ENCODE peak calls at places on chromosome 6, in six cellular contexts. P is suprapubic skin, Q is HepG2, V is HL-60, H is sigmoid colon, Z is HCT116. R is an unnamed sample.

GRCh38 chr6:78231002-78231401 is 578.2 kb downstream of the MEI4 start:
- DNase-seq in P (no peak), Q (no peak), V (no peak), H (no peak), Z (no peak), R (no peak)

GRCh38 chr6:159935065-159935464 is 33.8 kb upstream of the IGF2R start:
- DNase-seq in P (no peak), Q (no peak), V (no peak), H (no peak), Z (no peak), R (no peak)

GRCh38 chr6:43670623-43670986 is 17.0 kb downstream of the MRPS18A start:
- DNase-seq in P (no peak), Q (no peak), V (no peak), H (no peak), Z (no peak), R (no peak)

GRCh38 chr6:22513667-22514066 is 55.7 kb upstream of the HDGFL1 start:
- DNase-seq in P (no peak), Q (no peak), V (no peak), H (no peak), Z (no peak), R (no peak)

GRCh38 chr6:15499125-15499524 is 163.7 kb downstream of the DTNBP1 start:
- DNase-seq in P (peak; percentile 57), Q (no peak), V (no peak), H (no peak), Z (no peak), R (no peak)

GRCh38 chr6:67201563-67201962 is 1433.5 kb upstream of the ADGRB3 start:
- DNase-seq in P (no peak), Q (no peak), V (no peak), H (no peak), Z (no peak), R (no peak)

GRCh38 chr6:12115001-12115400 is 102.9 kb downstream of the HIVEP1 start:
- DNase-seq in P (no peak), Q (no peak), V (no peak), H (no peak), Z (no peak), R (no peak)

GRCh38 chr6:37830225-37830624 is 10.7 kb downstream of the ZFAND3 start:
- DNase-seq in P (no peak), Q (no peak), V (no peak), H (no peak), Z (no peak), R (no peak)

GRCh38 chr6:75458895-75459294 is 34.7 kb downstream of the FILIP1 start:
- DNase-seq in P (no peak), Q (no peak), V (no peak), H (peak; percentile 79), Z (no peak), R (no peak)

GRCh38 chr6:83430606-83431544 is at the start of gene ME1:
- DNase-seq in P (peak; percentile 81), Q (no peak), V (peak; percentile 57), H (peak; percentile 90), Z (peak; percentile 38), R (no peak)

GRCh38 chr6:143598466-143599080 is 79.2 kb upstream of the PHACTR2 start:
- DNase-seq in P (no peak), Q (no peak), V (no peak), H (no peak), Z (no peak), R (no peak)

GRCh38 chr6:25387483-25387882 is 108.3 kb downstream of the CARMIL1 start:
- DNase-seq in P (no peak), Q (no peak), V (no peak), H (no peak), Z (no peak), R (no peak)

GRCh38 chr6:20292905-20293304 is 80.6 kb upstream of the MBOAT1 start:
- DNase-seq in P (no peak), Q (no peak), V (no peak), H (no peak), Z (no peak), R (no peak)

GRCh38 chr6:125953502-125953875 is 3.1 kb upstream of the HINT3 start:
- DNase-seq in P (no peak), Q (peak; percentile 74), V (no peak), H (no peak), Z (no peak), R (no peak)

GRCh38 chr6:17863971-17864754 is 123.3 kb downstream of the KIF13A start:
- DNase-seq in P (no peak), Q (peak; percentile 15), V (no peak), H (peak; percentile 68), Z (peak; percentile 57), R (no peak)

GRCh38 chr6:107616776-107617175 is 126.9 kb downstream of the SOBP start:
- DNase-seq in P (no peak), Q (no peak), V (no peak), H (no peak), Z (no peak), R (peak; percentile 55)

GRCh38 chr6:42093582-42094329 is 43.4 kb downstream of the TAF8 start:
- DNase-seq in P (no peak), Q (peak; percentile 64), V (no peak), H (no peak), Z (no peak), R (no peak)

GRCh38 chr6:168032383-168032760 is 34.9 kb downstream of the KIF25 start:
- DNase-seq in P (no peak), Q (no peak), V (no peak), H (no peak), Z (no peak), R (peak; percentile 80)

GRCh38 chr6:439681-440167 is 48.2 kb downstream of the IRF4 start:
- DNase-seq in P (no peak), Q (no peak), V (no peak), H (no peak), Z (no peak), R (no peak)

GRCh38 chr6:25366785-25367657 is 87.8 kb downstream of the CARMIL1 start:
- DNase-seq in P (no peak), Q (no peak), V (no peak), H (no peak), Z (no peak), R (peak; percentile 68)

GRCh38 chr6:35634316-35634715 is 54.4 kb downstream of the FKBP5 start:
- DNase-seq in P (no peak), Q (no peak), V (no peak), H (no peak), Z (no peak), R (no peak)

GRCh38 chr6:106453756-106454367 is 93.3 kb downstream of the CRYBG1 start:
- DNase-seq in P (no peak), Q (no peak), V (no peak), H (no peak), Z (no peak), R (no peak)

GRCh38 chr6:134868812-134869211 is 81.1 kb downstream of the ALDH8A1 start:
- DNase-seq in P (no peak), Q (no peak), V (no peak), H (no peak), Z (no peak), R (no peak)
- TF ChIP-seq CTCF in P (no peak), Q (no peak), V (no peak), H (no peak), Z (no peak), R (no peak)

DNA sequence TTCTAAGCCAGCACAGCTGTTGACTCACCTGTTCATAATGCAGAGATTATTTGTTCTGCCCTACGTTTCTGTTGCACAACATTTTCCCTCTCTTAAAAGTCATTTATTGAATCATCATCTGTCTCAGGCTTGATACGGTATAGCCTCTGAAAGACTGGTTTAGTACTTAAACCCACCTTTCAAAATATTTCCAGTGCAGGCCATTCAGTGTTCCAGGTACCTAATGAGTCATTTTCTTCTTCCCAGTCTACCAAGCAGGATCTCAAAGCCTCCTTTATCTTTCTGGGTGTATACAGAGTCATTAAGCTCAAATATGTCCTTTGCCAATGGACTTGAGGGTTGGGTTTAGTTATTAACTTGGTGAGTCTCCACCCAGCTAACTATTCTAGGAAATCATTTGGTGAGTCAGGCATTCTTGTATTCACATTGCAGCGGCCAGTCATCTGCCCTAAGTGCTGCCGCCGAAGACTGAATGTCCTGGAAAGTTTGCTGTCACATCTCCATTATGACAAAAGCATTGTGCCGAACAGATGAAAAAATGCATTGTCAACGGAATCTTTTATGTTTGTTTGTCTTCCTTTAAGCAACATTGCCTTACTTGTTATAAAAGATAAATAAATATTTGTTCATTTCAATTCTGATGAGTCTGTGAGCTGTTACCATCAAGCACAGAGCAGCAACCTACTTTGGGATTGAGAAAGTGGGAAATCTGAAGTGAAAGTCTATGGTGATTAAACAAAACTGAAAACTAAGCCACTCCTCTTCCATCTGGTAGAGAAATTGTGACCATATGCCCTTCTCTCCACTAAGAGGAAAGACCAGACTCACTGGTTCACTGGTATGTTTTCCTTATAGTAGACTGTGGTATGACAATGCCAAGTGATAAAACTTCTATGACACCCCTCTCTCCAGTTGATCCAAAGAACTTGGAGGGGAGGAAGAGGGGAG is 14.3 kb upstream of the FAM135A start:
- DNase-seq in P (no peak), Q (peak; percentile 96), V (no peak), H (no peak), Z (peak; percentile 97), R (no peak)
- TF ChIP-seq POLR2AphosphoS5 in P (no peak), Q (peak; percentile 43), V (no peak), H (no peak), Z (peak; percentile 41), R (no peak)

DNA sequence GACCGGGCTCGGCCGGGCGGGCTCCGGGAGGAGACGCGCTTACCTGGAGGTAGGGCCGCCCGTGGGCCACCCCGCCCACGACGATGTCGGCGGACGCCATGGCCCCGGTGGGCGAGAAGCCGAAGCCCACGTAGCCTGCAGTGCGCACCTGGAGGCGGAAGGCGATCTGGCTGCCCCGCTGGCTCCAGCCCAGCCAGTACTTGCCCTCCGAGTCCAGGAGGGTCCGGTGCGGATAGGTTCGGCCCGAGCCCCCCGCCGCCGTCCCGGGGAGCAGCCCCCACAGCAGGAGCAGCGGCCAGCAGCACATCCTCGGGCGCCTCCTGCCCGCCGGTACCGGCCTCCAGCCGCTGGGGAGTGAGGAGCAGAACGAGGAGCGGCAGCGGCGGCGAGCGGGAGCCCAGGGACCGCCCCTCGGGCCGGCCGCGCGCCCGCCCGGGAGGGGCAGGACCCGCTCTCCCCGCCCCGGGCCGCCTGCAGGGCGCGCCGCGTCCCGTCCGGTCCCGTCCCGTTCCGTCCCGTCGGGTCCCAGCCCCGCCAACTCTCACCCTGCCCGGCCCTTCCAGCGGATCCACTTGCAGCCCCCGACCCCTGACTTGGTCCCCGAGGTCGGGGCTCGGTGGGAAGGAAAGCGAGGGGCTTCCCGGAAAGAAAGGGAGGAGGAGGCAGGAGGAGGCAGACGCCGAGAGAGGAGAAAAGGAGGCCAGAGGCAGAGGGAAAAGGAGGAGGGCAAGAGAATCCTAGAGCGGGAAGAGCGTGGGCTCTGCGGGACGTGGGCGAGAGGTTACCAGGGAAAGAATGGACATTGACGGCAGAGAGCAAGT is at the start of gene MOXD1:
- DNase-seq in P (peak; percentile 65), Q (no peak), V (no peak), H (peak; percentile 77), Z (no peak), R (no peak)
- TF ChIP-seq CTCF in P (no peak), Q (no peak), V (no peak), H (no peak), Z (no peak), R (no peak)

GRCh38 chr6:150702675-150703074 is 103.0 kb downstream of the PLEKHG1 start:
- DNase-seq in P (no peak), Q (no peak), V (no peak), H (no peak), Z (no peak), R (no peak)

GRCh38 chr6:150704447-150705192 is 104.9 kb downstream of the PLEKHG1 start:
- DNase-seq in P (no peak), Q (no peak), V (no peak), H (no peak), Z (no peak), R (no peak)

GRCh38 chr6:150710236-150710635 is 110.6 kb downstream of the PLEKHG1 start:
- DNase-seq in P (no peak), Q (no peak), V (no peak), H (no peak), Z (no peak), R (no peak)

GRCh38 chr6:150711061-150711460 is 111.4 kb downstream of the PLEKHG1 start:
- DNase-seq in P (no peak), Q (no peak), V (no peak), H (no peak), Z (no peak), R (no peak)

GRCh38 chr6:150705392-150705791 is 105.7 kb downstream of the PLEKHG1 start:
- DNase-seq in P (no peak), Q (no peak), V (no peak), H (no peak), Z (no peak), R (no peak)
- TF ChIP-seq POLR2AphosphoS5 in P (no peak), Q (no peak), V (no peak), H (no peak), Z (no peak), R (no peak)